ENCODE peak calls at places on chromosome 12, in eight cellular contexts. A is naive thymus-derived CD4-positive, alpha-beta T cell; I is astrocyte; H is sigmoid colon; M is GM23248; U is BE2C; L is psoas muscle; G is osteoblast. O is an unnamed sample.

GRCh38 chr12:49966511-49967041 is 4.9 kb downstream of the AQP5 start:
- DNase-seq in A (no peak), I (no peak), H (no peak), M (no peak), U (no peak), L (no peak), G (peak), O (no peak)

GRCh38 chr12:110270125-110270962 is 10.7 kb upstream of the ATP2A2 start:
- DNase-seq in A (no peak), I (peak), H (peak), M (peak), U (peak), L (peak), G (no peak), O (peak)

GRCh38 chr12:107304588-107305532 is 211.5 kb upstream of the CRY1 start:
- DNase-seq in A (no peak), I (peak), H (no peak), M (peak), U (no peak), L (no peak), G (no peak), O (no peak)

GRCh38 chr12:93743999-93744689 is 67.0 kb downstream of the CRADD start:
- DNase-seq in A (no peak), I (no peak), H (no peak), M (no peak), U (no peak), L (no peak), G (no peak), O (no peak)

GRCh38 chr12:112606611-112607366 is 184.8 kb upstream of the RPH3A start:
- DNase-seq in A (no peak), I (no peak), H (no peak), M (no peak), U (no peak), L (no peak), G (no peak), O (no peak)

GRCh38 chr12:8948711-8949524 is 527 bp downstream of the M6PR start:
- DNase-seq in A (no peak), I (peak), H (no peak), M (peak), U (no peak), L (no peak), G (peak), O (no peak)

GRCh38 chr12:15757553-15758255 is 31.5 kb downstream of the EPS8 start:
- DNase-seq in A (no peak), I (peak), H (no peak), M (peak), U (no peak), L (no peak), G (peak), O (peak)

GRCh38 chr12:64560395-64561301 is 49.6 kb upstream of the RASSF3 start:
- DNase-seq in A (no peak), I (peak), H (peak), M (peak), U (peak), L (no peak), G (peak), O (peak)

GRCh38 chr12:50579757-50580267 is 75.0 kb downstream of the DIP2B start:
- DNase-seq in A (no peak), I (peak), H (no peak), M (peak), U (no peak), L (no peak), G (peak), O (no peak)

GRCh38 chr12:32566663-32567634 is 112.2 kb upstream of the DNM1L start:
- DNase-seq in A (no peak), I (peak), H (no peak), M (peak), U (no peak), L (no peak), G (no peak), O (no peak)

GRCh38 chr12:96036765-96037455 is 1.5 kb upstream of the LTA4H start:
- DNase-seq in A (no peak), I (peak), H (no peak), M (peak), U (no peak), L (no peak), G (peak), O (no peak)

GRCh38 chr12:6374028-6374780 is 1.2 kb downstream of the SCNN1A start:
- DNase-seq in A (no peak), I (no peak), H (peak), M (no peak), U (no peak), L (no peak), G (peak), O (no peak)

GRCh38 chr12:48681416-48681737 is 661 bp downstream of the KANSL2 start:
- DNase-seq in A (no peak), I (no peak), H (no peak), M (peak), U (no peak), L (no peak), G (peak), O (no peak)

GRCh38 chr12:121773011-121773777 is 20.3 kb downstream of the RHOF start:
- DNase-seq in A (peak), I (peak), H (peak), M (peak), U (peak), L (peak), G (peak), O (no peak)

GRCh38 chr12:50239355-50239891 is 43.9 kb downstream of the LIMA1 start:
- DNase-seq in A (no peak), I (no peak), H (no peak), M (no peak), U (no peak), L (no peak), G (no peak), O (no peak)

GRCh38 chr12:104637616-104638015 is 180.9 kb downstream of the CHST11 start:
- DNase-seq in A (no peak), I (no peak), H (no peak), M (no peak), U (no peak), L (no peak), G (no peak), O (no peak)

GRCh38 chr12:103114296-103115055 is 157.0 kb downstream of the ASCL1 start:
- DNase-seq in A (no peak), I (no peak), H (no peak), M (no peak), U (no peak), L (no peak), G (no peak), O (no peak)

GRCh38 chr12:115998119-115998633 is 279.3 kb downstream of the MED13L start:
- DNase-seq in A (no peak), I (peak), H (no peak), M (peak), U (no peak), L (no peak), G (no peak), O (peak)

GRCh38 chr12:46831335-46832083 is 5.7 kb upstream of the SLC38A4 start:
- DNase-seq in A (no peak), I (no peak), H (no peak), M (peak), U (no peak), L (peak), G (peak), O (no peak)

GRCh38 chr12:46832084-46832704 is 6.4 kb upstream of the SLC38A4 start:
- DNase-seq in A (no peak), I (no peak), H (no peak), M (no peak), U (no peak), L (no peak), G (peak), O (no peak)

GRCh38 chr12:46835785-46836184 is 10.0 kb upstream of the SLC38A4 start:
- DNase-seq in A (no peak), I (no peak), H (no peak), M (no peak), U (no peak), L (no peak), G (no peak), O (no peak)

GRCh38 chr12:46825526-46826414 is at the start of gene SLC38A4:
- DNase-seq in A (no peak), I (peak), H (no peak), M (peak), U (peak), L (peak), G (peak), O (no peak)

GRCh38 chr12:46830731-46831334 is 5.0 kb upstream of the SLC38A4 start:
- DNase-seq in A (no peak), I (no peak), H (no peak), M (peak), U (no peak), L (peak), G (peak), O (no peak)
- H3K4me3 ChIP-seq in A (no peak), I (peak), H (peak), M (peak), U (no peak), L (peak), G (peak), O (peak)

DNA sequence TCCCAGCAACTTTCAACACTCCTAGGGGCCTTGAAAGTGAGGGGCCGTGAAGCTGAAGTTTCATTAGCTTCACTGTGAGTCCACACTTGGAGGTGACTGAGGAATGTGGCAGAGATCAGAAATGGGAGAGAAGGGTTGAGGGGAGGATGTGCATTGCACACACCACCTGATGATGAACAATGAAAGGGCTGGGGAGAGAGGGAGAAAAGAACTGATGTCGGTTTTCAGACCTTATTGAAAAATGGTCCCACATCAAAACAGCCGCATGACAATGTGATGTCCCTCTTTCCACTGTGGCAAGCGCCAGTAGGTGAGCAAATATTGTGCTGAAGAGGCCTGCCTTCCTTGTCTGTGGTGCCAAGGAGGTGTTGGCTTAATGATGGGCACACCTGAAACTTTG is 32.3 kb upstream of the ATP23 start:
- DNase-seq in A (no peak), I (no peak), H (no peak), M (no peak), U (no peak), L (no peak), G (no peak), O (no peak)
- H3K4me3 ChIP-seq in A (no peak), I (no peak), H (no peak), M (no peak), U (no peak), L (no peak), G (no peak), O (no peak)

GRCh38 chr12:123483602-123484273 is 25.8 kb downstream of the SNRNP35 start:
- DNase-seq in A (no peak), I (no peak), H (no peak), M (no peak), U (no peak), L (peak), G (peak), O (no peak)

GRCh38 chr12:123475256-123475703 is 17.3 kb downstream of the SNRNP35 start:
- DNase-seq in A (no peak), I (no peak), H (no peak), M (no peak), U (no peak), L (no peak), G (peak), O (no peak)

GRCh38 chr12:123478069-123478468 is 20.1 kb downstream of the SNRNP35 start:
- DNase-seq in A (no peak), I (no peak), H (no peak), M (no peak), U (no peak), L (no peak), G (no peak), O (no peak)

GRCh38 chr12:123478762-123479161 is 20.8 kb downstream of the SNRNP35 start:
- DNase-seq in A (no peak), I (peak), H (no peak), M (peak), U (no peak), L (peak), G (peak), O (no peak)

GRCh38 chr12:123479442-123480180 is 21.7 kb downstream of the SNRNP35 start:
- DNase-seq in A (no peak), I (no peak), H (no peak), M (no peak), U (no peak), L (peak), G (peak), O (no peak)
- H3K4me3 ChIP-seq in A (no peak), I (no peak), H (no peak), M (no peak), U (no peak), L (peak), G (peak), O (no peak)

GRCh38 chr12:52261211-52261484 is 13.3 kb upstream of the KRT86 start:
- DNase-seq in A (no peak), I (no peak), H (no peak), M (no peak), U (no peak), L (no peak), G (peak), O (no peak)
- H3K4me3 ChIP-seq in A (no peak), I (no peak), H (no peak), M (no peak), U (no peak), L (no peak), G (no peak), O (no peak)

GRCh38 chr12:12236896-12237295 is 29.9 kb downstream of the LRP6 start:
- DNase-seq in A (no peak), I (no peak), H (no peak), M (no peak), U (no peak), L (no peak), G (no peak), O (no peak)
- H3K4me3 ChIP-seq in A (no peak), I (no peak), H (no peak), M (no peak), U (no peak), L (no peak), G (no peak), O (no peak)

DNA sequence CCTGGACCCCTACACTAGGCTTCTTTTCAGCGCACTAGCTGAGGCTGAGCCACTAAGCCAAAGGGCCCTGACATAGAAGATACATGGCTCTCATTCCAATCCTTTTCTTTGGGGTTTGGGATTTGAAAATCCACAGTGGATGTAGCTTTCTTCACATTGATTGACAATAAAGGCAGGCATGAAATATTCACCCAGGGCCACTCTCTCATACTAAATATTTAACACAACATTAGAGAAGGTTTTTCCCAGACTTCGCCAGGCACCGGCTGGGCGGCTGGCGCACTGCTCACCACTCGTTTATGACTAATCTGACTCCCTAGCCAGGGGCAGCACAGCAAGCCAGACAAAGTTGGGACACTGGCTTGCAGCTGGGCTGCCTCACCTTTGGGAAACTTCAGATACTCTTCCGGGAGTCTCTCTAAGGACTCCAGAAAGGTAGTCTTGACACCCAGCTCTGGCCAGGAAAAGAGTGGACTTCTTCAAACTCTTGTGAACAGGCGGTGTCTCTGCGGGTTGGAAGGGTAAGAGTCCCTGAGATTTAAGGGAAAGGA is 699 bp upstream of the HOXC11 start:
- DNase-seq in A (no peak), I (no peak), H (no peak), M (peak), U (no peak), L (peak), G (no peak), O (no peak)
- H3K4me3 ChIP-seq in A (no peak), I (no peak), H (no peak), M (no peak), U (no peak), L (no peak), G (peak), O (peak)

DNA sequence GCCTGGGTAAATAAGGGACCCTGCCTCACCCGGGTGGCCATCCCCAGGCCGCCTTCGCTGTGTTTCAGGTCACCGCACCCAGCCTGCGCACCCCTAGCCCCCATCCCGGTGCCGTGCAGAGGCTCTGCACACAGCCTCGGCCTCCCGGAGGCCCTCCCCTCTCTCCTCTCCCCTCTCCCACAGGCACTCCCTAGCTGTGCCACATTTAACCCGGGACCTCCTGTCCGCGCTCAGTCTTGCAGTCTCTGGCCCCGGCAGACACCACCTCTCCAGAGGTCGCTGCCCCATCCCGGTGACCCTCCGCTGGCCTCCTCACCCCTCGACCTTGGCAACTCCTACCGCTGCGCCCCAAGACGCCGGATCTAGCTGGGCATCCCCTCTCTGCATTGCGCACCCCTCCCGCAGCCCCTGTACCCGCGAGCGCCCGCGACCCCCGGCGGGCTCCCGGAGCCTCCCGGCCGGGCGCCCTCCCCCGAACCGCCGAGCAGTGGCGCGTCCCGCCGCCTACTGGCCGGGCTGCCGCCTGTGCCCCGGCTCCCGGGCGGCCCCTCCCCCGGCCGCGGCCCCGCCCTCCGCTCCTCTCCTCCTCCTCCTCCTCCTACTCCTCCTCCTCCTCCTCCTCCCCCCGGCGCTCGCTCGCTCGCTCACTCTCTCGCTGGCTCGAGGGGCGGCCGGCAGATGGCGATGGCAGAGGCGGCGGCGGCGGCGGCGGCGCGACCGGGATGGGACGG is 120.7 kb downstream of the AACS start:
- DNase-seq in A (peak), I (peak), H (peak), M (peak), U (peak), L (peak), G (peak), O (peak)
- H3K4me3 ChIP-seq in A (no peak), I (peak), H (peak), M (peak), U (peak), L (peak), G (peak), O (peak)

DNA sequence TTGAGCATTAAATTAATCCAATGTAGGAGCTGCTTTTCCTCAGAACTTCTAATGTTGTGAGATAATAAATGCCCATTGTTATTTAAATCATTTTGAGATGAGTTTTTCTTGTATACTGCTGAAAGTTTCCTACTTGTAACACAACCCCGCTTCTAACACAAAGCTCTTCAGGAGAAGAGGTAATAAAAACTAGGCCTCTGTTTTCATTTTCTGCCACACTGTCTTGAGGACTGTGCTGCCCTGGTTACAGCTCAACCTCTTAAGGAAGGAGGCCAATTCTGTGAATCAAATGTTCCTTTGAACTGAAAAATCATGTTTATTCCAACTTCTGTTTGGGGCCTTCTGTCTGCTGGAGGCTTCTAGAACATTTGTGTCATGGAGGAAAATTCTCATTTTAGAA is 100.4 kb downstream of the LRIG3 start:
- DNase-seq in A (no peak), I (no peak), H (no peak), M (peak), U (no peak), L (no peak), G (no peak), O (no peak)
- H3K4me3 ChIP-seq in A (no peak), I (no peak), H (no peak), M (no peak), U (no peak), L (no peak), G (no peak), O (no peak)

GRCh38 chr12:54379401-54380201 is 4.9 kb downstream of the ZNF385A start:
- DNase-seq in A (peak), I (peak), H (peak), M (peak), U (peak), L (peak), G (peak), O (peak)
- H3K4me3 ChIP-seq in A (no peak), I (peak), H (peak), M (peak), U (peak), L (peak), G (peak), O (peak)